ENCODE peak calls at places on chromosomes 7 and 10, in four cellular contexts. T is neural progenitor cell; Q is brain microvascular endothelial cell; X is CD4-positive, alpha-beta T cell. M is an unnamed sample.

GRCh38 chr7:150901160-150902035 is 49.1 kb downstream of the AOC1 start:
- DNase-seq in X (no peak), T (no peak), Q (no peak), M (no peak)

GRCh38 chr10:13183625-13184024 is 22.3 kb downstream of the MCM10 start:
- DNase-seq in Q (no peak), X (no peak), T (no peak), M (no peak)

GRCh38 chr7:4715385-4715770 is 33.3 kb downstream of the FOXK1 start:
- DNase-seq in X (no peak), Q (peak; percentile 66), T (no peak), M (no peak)

GRCh38 chr10:81564143-81564542 is 310.9 kb upstream of the NRG3 start:
- DNase-seq in X (no peak), Q (no peak), T (no peak), M (no peak)

GRCh38 chr10:112227331-112227961 is 43.9 kb upstream of the GPAM start:
- DNase-seq in X (no peak), Q (no peak), T (no peak), M (no peak)

GRCh38 chr7:18018296-18019205 is 9.1 kb downstream of the PRPS1L1 start:
- DNase-seq in Q (no peak), T (no peak), X (no peak), M (no peak)

GRCh38 chr7:156423876-156424275 is 216.7 kb upstream of the RNF32 start:
- DNase-seq in X (no peak), Q (no peak), T (no peak), M (no peak)

GRCh38 chr10:46559231-46559671 is 2.8 kb upstream of the GPRIN2 start:
- DNase-seq in T (no peak), Q (no peak), X (no peak), M (no peak)

GRCh38 chr10:6300106-6300783 is 97.5 kb downstream of the PFKFB3 start:
- DNase-seq in Q (no peak), X (peak; percentile 10), T (no peak), M (peak; percentile 48)

GRCh38 chr7:114214454-114214853 is 200.2 kb upstream of the FOXP2 start:
- DNase-seq in X (no peak), T (no peak), Q (no peak), M (no peak)

GRCh38 chr7:37054631-37055300 is 330.5 kb upstream of the AOAH start:
- DNase-seq in Q (peak; percentile 32), T (no peak), X (no peak), M (no peak)

GRCh38 chr10:20073164-20073563 is 256.9 kb downstream of the PLXDC2 start:
- DNase-seq in T (no peak), X (no peak), Q (no peak), M (no peak)

GRCh38 chr7:13041368-13041988 is 354.0 kb downstream of the ARL4A start:
- DNase-seq in T (no peak), Q (no peak), X (no peak), M (no peak)

GRCh38 chr10:108598320-108598695 is 1325.0 kb downstream of the XPNPEP1 start:
- DNase-seq in X (no peak), T (no peak), Q (no peak), M (no peak)

GRCh38 chr7:5354460-5355279 is 69.0 kb downstream of the TNRC18 start:
- DNase-seq in Q (no peak), X (no peak), T (no peak), M (no peak)

GRCh38 chr10:86855503-86855902 is 99.1 kb downstream of the BMPR1A start:
- DNase-seq in T (no peak), Q (no peak), X (no peak), M (no peak)

GRCh38 chr7:155588468-155588998 is 42.2 kb upstream of the CNPY1 start:
- DNase-seq in Q (no peak), T (no peak), X (no peak), M (no peak)

GRCh38 chr10:11178606-11179221 is 161.0 kb downstream of the CELF2 start:
- DNase-seq in X (peak; percentile 69), T (no peak), Q (peak; percentile 82), M (peak; percentile 43)

GRCh38 chr7:76292206-76292573 is 10.3 kb upstream of the HSPB1 start:
- DNase-seq in X (no peak), T (no peak), Q (peak; percentile 29), M (no peak)

GRCh38 chr10:5547934-5548660 is 23.3 kb downstream of the CALML3 start:
- DNase-seq in Q (no peak), X (no peak), T (no peak), M (no peak)

GRCh38 chr7:41148521-41148951 is 554.4 kb downstream of the INHBA start:
- DNase-seq in T (no peak), X (no peak), Q (peak; percentile 82), M (no peak)

GRCh38 chr10:102775973-102776669 is 32.4 kb downstream of the WBP1L start:
- DNase-seq in X (peak; percentile 5), Q (peak; percentile 96), T (peak; percentile 57), M (no peak)

GRCh38 chr10:5512881-5513698 is 11.7 kb upstream of the CALML3 start:
- DNase-seq in T (no peak), X (no peak), Q (no peak), M (no peak)

GRCh38 chr7:99541212-99541611 is 10.7 kb downstream of the FAM200A start:
- DNase-seq in X (no peak), T (no peak), Q (no peak), M (no peak)

GRCh38 chr10:15725603-15726002 is 5.9 kb upstream of the ITGA8 start:
- DNase-seq in X (no peak), Q (peak; percentile 52), T (peak; percentile 72), M (no peak)

GRCh38 chr7:156892086-156892800 is 740 bp downstream of the LMBR1 start:
- DNase-seq in T (peak; percentile 80), X (peak; percentile 57), Q (no peak), M (peak; percentile 63)

GRCh38 chr7:117010375-117011133 is 57.3 kb downstream of the ST7 start:
- DNase-seq in X (no peak), Q (peak; percentile 53), T (no peak), M (no peak)

GRCh38 chr10:75531571-75532031 is 100.2 kb downstream of the LRMDA start:
- DNase-seq in T (no peak), Q (no peak), X (no peak), M (no peak)

GRCh38 chr7:138512885-138513284 is 52.8 kb downstream of the TRIM24 start:
- DNase-seq in X (no peak), Q (no peak), T (no peak), M (no peak)

GRCh38 chr7:127620406-127621233 is 2.7 kb upstream of the PAX4 start:
- DNase-seq in Q (no peak), T (peak; percentile 25), X (no peak), M (no peak)

GRCh38 chr10:131124945-131125344 is 186.6 kb downstream of the TCERG1L start:
- DNase-seq in T (no peak), X (no peak), Q (no peak), M (no peak)

GRCh38 chr7:47142169-47142866 is 439.6 kb downstream of the TNS3 start:
- DNase-seq in T (no peak), Q (no peak), X (no peak), M (no peak)

DNA sequence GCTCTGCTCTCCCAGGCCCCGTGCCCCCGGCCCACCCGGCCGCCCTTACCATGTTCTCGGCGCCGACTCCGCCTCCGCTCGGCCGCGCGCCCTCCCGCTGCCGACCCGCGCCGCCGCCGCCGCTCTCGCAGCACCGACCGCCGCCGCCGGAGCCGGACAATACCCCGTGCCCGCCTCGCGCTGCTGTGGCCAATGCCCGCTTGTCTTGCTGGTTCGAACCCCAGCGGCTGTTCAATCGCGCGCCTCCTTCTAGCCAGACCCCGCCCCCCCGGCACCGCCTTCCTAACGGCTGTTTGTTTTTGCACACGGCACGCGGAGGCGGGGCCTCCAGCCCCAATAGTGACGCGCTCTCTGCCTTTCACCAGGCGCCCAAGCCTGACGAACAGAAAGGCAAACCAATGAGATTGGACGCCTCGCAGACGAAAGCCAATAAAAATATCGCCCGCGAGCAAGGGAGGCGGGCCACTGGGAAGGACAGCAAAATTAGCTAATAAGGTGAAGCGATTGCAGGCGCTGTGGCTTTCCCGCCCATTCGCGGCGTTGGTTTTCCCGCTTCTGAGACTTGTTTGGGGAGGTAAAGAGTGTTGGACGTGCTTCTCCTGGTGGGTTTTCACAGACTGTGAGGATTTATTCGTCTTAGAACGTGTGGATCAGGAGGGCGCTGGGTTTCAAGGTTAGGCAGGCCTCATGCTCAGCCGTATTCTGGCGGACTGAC is at the start of gene H2AZ2:
- DNase-seq in X (peak; percentile 100), Q (peak; percentile 100), T (peak; percentile 100), M (peak; percentile 98)
- TF ChIP-seq CTCF in X (no peak), Q (no peak), T (peak; percentile 4), M (no peak)

DNA sequence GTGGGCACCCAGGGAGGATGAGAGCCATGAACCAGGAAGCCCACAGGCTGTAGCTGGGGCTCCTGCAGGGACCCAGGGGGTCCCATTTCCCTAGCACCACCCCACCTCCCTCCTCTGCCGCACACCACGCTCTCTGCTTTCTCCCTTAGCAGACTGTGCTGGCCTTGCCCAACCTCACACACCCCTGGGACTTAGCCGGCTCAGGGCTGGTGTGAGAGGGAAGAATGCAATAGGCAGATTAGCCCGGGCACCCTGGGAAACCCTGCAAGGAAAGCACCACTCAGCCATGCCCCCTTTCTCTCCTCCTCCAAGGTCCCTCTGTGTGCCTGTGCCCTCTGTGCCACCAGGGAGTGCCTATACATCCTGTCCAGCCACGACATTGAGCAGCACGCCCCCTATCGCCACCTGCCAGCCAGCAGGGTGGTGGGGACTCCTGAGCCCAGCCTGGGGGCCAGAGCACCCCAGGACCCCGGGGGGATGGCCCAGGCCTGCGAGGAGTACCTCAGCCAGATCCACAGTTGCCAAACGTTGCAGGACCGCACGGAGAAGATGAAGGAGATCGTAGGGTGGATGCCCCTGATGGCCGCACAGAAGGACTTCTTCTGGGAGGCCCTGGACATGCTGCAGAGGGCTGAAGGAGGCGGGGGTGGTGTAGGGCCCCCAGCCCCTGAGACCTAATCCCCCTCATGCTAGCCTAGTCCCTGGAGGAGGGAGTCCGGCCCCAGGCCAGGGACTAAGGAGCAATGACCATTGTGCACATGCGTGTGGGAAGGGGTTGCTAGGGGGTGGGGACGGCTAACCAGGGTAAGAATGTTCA is 1.7 kb upstream of the PCOLCE start:
- DNase-seq in Q (no peak), T (peak; percentile 11), X (no peak), M (no peak)
- TF ChIP-seq CTCF in Q (peak; percentile 8), T (peak; percentile 24), X (no peak), M (no peak)

GRCh38 chr7:128841961-128842673 is 11.9 kb downstream of the FLNC start:
- DNase-seq in X (peak; percentile 39), Q (peak; percentile 36), T (peak; percentile 77), M (peak; percentile 49)
- TF ChIP-seq CTCF in X (peak; percentile 74), Q (peak; percentile 81), T (peak; percentile 89), M (peak; percentile 29)

GRCh38 chr7:131002600-131002999 is 268.6 kb upstream of the KLF14 start:
- DNase-seq in X (no peak), T (no peak), Q (no peak), M (no peak)

GRCh38 chr7:131000873-131001272 is 266.9 kb upstream of the KLF14 start:
- DNase-seq in T (no peak), X (no peak), Q (no peak), M (no peak)

GRCh38 chr7:130998993-130999602 is 265.1 kb upstream of the KLF14 start:
- DNase-seq in Q (no peak), T (no peak), X (no peak), M (no peak)

GRCh38 chr7:130999926-131000325 is 265.9 kb upstream of the KLF14 start:
- DNase-seq in X (no peak), T (no peak), Q (no peak), M (no peak)

DNA sequence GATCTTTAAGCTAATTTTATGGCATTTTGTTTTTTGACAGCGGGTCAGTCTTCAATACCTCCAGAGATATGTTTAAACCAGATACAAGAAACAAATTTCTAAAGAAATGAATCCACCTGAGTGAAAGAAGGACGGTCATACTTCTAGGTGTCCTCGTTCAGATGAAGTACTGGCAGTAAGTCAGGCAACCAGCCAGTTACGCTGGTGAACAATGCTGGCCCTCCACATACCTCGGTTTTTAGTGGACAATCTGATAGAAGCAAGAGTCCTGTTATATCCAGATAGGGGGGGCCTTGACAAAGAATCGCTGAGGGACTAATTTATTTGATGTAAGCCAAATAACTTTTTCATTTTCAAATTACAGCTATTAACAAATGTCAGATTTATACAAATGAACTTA is 266.4 kb upstream of the KLF14 start:
- DNase-seq in T (no peak), Q (no peak), X (no peak), M (no peak)
- TF ChIP-seq CTCF in T (no peak), Q (no peak), X (no peak), M (no peak)

M was measured in activated B cell treated with CpG ODN at 0.5 μM for 24 hours.